ENCODE peak calls at places on chromosomes 7 and 10, in four cellular contexts. M is HCT116, G is K562, Y is H1. K is an unnamed sample.

GRCh38 chr7:4168556-4168955 is 513.5 kb upstream of the FOXK1 start:
- DNase-seq in M (no peak), G (no peak), Y (no peak), K (no peak)

GRCh38 chr10:121323448-121323847 is 274.8 kb downstream of the FGFR2 start:
- DNase-seq in G (no peak), M (no peak), Y (no peak), K (no peak)

GRCh38 chr7:130114776-130115175 is 44.4 kb downstream of the KLHDC10 start:
- DNase-seq in G (no peak), Y (no peak), M (peak), K (no peak)

GRCh38 chr7:2616973-2617709 is 14.6 kb upstream of the TTYH3 start:
- DNase-seq in M (no peak), G (no peak), Y (no peak), K (no peak)

GRCh38 chr10:33334170-33334838 is at the start of gene NRP1:
- DNase-seq in G (no peak), Y (no peak), M (no peak), K (no peak)

GRCh38 chr7:100509213-100509612 is 25.5 kb downstream of the NYAP1 start:
- DNase-seq in Y (no peak), G (peak), M (no peak), K (no peak)

GRCh38 chr7:157682946-157683239 is 346.1 kb downstream of the DNAJB6 start:
- DNase-seq in G (no peak), Y (no peak), M (no peak), K (no peak)

GRCh38 chr7:82467020-82467419 is 23.4 kb upstream of the CACNA2D1 start:
- DNase-seq in Y (no peak), G (no peak), M (no peak), K (no peak)

GRCh38 chr7:98674461-98674860 is 57.4 kb downstream of the NPTX2 start:
- DNase-seq in M (no peak), Y (no peak), G (no peak), K (no peak)

GRCh38 chr7:48637382-48637781 is 287.0 kb upstream of the CDC14C start:
- DNase-seq in Y (no peak), G (no peak), M (no peak), K (no peak)

GRCh38 chr7:158809596-158809995 is 19.7 kb downstream of the ESYT2 start:
- DNase-seq in Y (no peak), G (no peak), M (no peak), K (no peak)

GRCh38 chr7:129798616-129799349 is 154.0 kb downstream of the UBE2H start:
- DNase-seq in G (no peak), M (no peak), Y (no peak), K (no peak)

GRCh38 chr10:77114181-77114821 is 523.3 kb downstream of the KCNMA1 start:
- DNase-seq in M (no peak), Y (peak), G (no peak), K (peak)

GRCh38 chr10:61662794-61663259 is at the start of gene CABCOCO1:
- DNase-seq in M (peak), Y (peak), G (no peak), K (peak)

GRCh38 chr7:17971392-17971791 is 31.1 kb upstream of the SNX13 start:
- DNase-seq in M (no peak), G (no peak), Y (no peak), K (no peak)

GRCh38 chr10:48473704-48474103 is 131.2 kb downstream of the ARHGAP22 start:
- DNase-seq in G (no peak), M (no peak), Y (no peak), K (no peak)

GRCh38 chr10:77787440-77787839 is 139.1 kb downstream of the DLG5 start:
- DNase-seq in M (no peak), Y (no peak), G (no peak), K (no peak)

GRCh38 chr7:90838799-90839198 is 242.7 kb downstream of the CDK14 start:
- DNase-seq in G (no peak), M (no peak), Y (no peak), K (no peak)

GRCh38 chr10:132114953-132115520 is 49.3 kb downstream of the JAKMIP3 start:
- DNase-seq in M (no peak), Y (no peak), G (no peak), K (no peak)

GRCh38 chr10:46239999-46240683 is 46.7 kb upstream of the ANTXRL start:
- DNase-seq in G (no peak), Y (no peak), M (no peak), K (no peak)

GRCh38 chr10:19347592-19347991 is 299.0 kb downstream of the MALRD1 start:
- DNase-seq in M (no peak), G (no peak), Y (no peak), K (peak)

GRCh38 chr7:79386688-79387422 is 66.6 kb downstream of the MAGI2 start:
- DNase-seq in Y (no peak), M (no peak), G (no peak), K (no peak)

GRCh38 chr10:100917071-100917470 is 4.3 kb downstream of the SLF2 start:
- DNase-seq in G (no peak), M (no peak), Y (no peak), K (no peak)

GRCh38 chr7:93923291-93923690 is 1.8 kb downstream of the GNG11 start:
- DNase-seq in M (no peak), Y (no peak), G (no peak), K (no peak)

GRCh38 chr7:93921607-93922446 is at the start of gene GNG11:
- DNase-seq in G (no peak), Y (peak), M (no peak), K (peak)

GRCh38 chr7:93920496-93921189 is 892 bp upstream of the GNG11 start:
- DNase-seq in M (no peak), G (no peak), Y (no peak), K (no peak)

GRCh38 chr7:93923946-93924345 is 2.4 kb downstream of the GNG11 start:
- DNase-seq in G (no peak), Y (no peak), M (no peak), K (no peak)

GRCh38 chr7:93921190-93921585 is 347 bp upstream of the GNG11 start:
- DNase-seq in Y (no peak), M (no peak), G (no peak), K (no peak)
- H3K9ac ChIP-seq in Y (no peak), M (no peak), G (no peak), K (peak)

GRCh38 chr7:30805931-30806330 is 34.7 kb downstream of the MINDY4 start:
- DNase-seq in G (no peak), Y (no peak), M (no peak), K (no peak)

GRCh38 chr7:30805081-30805691 is 34.0 kb downstream of the MINDY4 start:
- DNase-seq in Y (no peak), M (no peak), G (no peak), K (no peak)

GRCh38 chr7:30800785-30801252 is 29.6 kb downstream of the MINDY4 start:
- DNase-seq in M (peak), G (peak), Y (peak), K (peak)

GRCh38 chr7:30802812-30803211 is 31.6 kb downstream of the MINDY4 start:
- DNase-seq in G (no peak), Y (no peak), M (no peak), K (no peak)

DNA sequence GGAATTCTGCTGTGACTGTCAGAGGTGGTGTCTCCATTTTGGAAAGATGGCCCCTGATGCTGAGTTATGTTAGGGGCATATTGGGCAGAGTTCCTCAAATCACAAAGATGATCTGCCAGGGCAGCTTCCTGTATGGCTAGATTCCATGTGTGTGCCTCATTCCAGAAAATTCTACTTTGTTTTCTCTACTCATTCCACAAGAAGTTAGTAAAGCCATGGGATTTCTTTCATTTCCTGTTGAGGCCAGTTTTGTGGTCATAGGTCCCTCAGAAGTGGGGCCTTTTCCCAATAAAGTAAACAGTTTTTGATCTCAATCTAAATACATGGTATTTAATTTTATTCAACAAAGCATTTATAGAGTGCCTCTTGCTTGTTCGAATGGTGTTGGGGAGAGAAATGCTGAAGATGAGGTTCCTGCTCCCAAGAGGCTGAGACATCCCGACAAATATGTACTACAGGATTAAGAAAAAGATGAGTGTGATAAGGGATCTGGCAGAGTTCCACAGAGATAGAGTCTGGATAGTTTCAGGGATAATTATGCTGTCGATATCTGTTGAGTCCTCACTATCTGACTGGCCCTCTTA is 33.0 kb downstream of the MINDY4 start:
- DNase-seq in G (no peak), Y (no peak), M (no peak), K (no peak)
- TF ChIP-seq ZNF274 in G (no peak), Y (no peak), M (no peak), K (no peak)

GRCh38 chr7:42180806-42181205 is 56.2 kb downstream of the GLI3 start:
- DNase-seq in G (no peak), M (no peak), Y (no peak), K (no peak)
- TF ChIP-seq YY1 in G (no peak), M (no peak), Y (no peak), K (no peak)

DNA sequence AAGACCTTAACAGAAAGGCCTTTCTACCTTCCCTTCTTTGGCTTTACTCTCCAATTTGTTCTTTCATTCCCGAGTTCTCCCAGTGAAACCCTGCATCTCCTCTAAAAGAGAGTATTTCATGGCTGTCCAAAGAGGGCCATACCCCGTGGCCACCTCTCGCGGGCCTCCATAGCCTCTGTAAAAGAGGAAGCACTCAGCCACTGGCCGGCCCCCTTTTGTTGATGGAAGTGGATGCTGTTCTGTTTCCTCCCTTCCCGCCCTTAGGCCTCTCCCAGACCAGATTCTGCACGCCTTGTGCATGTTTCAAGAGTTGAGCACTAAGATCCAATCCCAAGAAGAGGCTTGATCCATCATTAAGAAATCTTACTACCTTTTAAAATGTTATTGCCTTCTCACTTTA is 6.7 kb upstream of the FEZF1 start:
- DNase-seq in Y (no peak), M (no peak), G (no peak), K (no peak)
- H3K9ac ChIP-seq in Y (no peak), M (no peak), G (no peak), K (no peak)

GRCh38 chr10:80165173-80165572 is 32.6 kb downstream of the PLAC9 start:
- DNase-seq in Y (no peak), M (no peak), G (no peak), K (no peak)
- TF ChIP-seq ZNF274 in Y (no peak), M (no peak), G (no peak), K (no peak)

GRCh38 chr10:34802692-34803091 is 12.4 kb downstream of the PARD3 start:
- DNase-seq in Y (no peak), G (no peak), M (peak), K (no peak)

GRCh38 chr10:34800624-34801023 is 14.5 kb downstream of the PARD3 start:
- DNase-seq in G (no peak), M (no peak), Y (no peak), K (no peak)

GRCh38 chr10:34804306-34804705 is 10.8 kb downstream of the PARD3 start:
- DNase-seq in M (no peak), Y (no peak), G (no peak), K (no peak)

GRCh38 chr10:34798654-34799053 is 16.4 kb downstream of the PARD3 start:
- DNase-seq in G (no peak), M (no peak), Y (no peak), K (no peak)

DNA sequence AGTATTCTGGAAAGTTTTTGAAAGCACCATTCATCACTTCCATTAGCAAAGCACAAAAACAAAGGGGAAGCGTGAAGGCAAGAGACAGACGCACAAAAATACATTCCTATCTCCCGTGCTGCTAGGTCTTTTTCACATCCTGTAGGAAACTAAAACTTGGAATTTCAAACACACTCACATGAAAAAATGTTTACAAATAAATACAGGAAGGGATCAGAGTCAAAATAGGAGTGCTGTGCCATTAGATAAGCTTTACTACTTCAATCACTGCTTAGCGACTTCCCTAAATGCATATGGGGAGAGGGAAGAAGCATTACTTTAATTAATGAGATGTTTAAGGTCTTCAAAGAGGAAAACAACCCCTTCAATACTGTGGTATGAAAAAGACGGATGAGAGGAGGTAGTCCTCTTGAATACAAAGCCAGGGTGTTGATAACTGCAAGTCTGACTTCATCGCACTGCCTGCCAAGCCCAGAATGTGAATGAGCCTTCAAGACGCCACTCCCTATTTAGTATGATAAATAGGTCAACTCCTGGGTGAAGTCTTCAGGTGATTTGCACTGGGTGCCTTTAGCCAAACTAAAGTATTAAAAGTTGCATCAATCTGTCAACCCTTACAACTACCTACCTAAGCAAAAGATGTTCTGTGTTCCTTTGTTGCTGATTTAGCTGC is 13.9 kb downstream of the PARD3 start:
- DNase-seq in G (no peak), M (no peak), Y (no peak), K (no peak)
- TF ChIP-seq YY1 in G (no peak), M (no peak), Y (no peak), K (no peak)

GRCh38 chr7:135207739-135208416 is 3.4 kb downstream of the WDR91 start:
- DNase-seq in Y (no peak), M (no peak), G (no peak), K (no peak)

GRCh38 chr7:135204271-135204872 is 7.0 kb downstream of the WDR91 start:
- DNase-seq in G (no peak), Y (no peak), M (no peak), K (no peak)

GRCh38 chr7:135206887-135207738 is 4.2 kb downstream of the WDR91 start:
- DNase-seq in M (no peak), G (no peak), Y (no peak), K (no peak)

GRCh38 chr7:135204876-135205275 is 6.5 kb downstream of the WDR91 start:
- DNase-seq in M (no peak), Y (no peak), G (no peak), K (no peak)

GRCh38 chr7:135205850-135206249 is 5.5 kb downstream of the WDR91 start:
- DNase-seq in G (no peak), Y (no peak), M (no peak), K (no peak)
- H3K9ac ChIP-seq in G (no peak), Y (no peak), M (no peak), K (no peak)

GRCh38 chr7:112036071-112036470 is 170.1 kb downstream of the DOCK4 start:
- DNase-seq in G (no peak), M (no peak), Y (no peak), K (no peak)
- TF ChIP-seq ZNF274 in G (no peak), M (no peak), Y (no peak), K (no peak)

GRCh38 chr10:14173706-14174594 is 156.8 kb downstream of the FRMD4A start:
- DNase-seq in G (no peak), M (no peak), Y (no peak), K (no peak)

DNA sequence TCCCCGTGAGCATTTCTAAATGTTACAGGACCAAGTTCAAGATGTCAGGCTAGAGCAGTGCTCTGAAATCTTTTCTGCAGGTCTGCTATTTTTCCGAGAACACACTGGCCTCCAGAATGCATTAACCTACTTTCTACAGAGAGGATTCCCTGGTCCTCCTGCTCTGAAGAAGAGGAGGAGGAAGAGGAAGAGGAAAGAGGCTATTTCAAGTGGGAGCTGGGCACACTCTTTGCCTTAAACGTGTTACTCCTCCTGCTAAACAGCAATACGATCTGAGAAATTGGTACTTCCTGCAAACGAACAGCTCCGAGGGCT is 157.4 kb downstream of the FRMD4A start:
- DNase-seq in Y (no peak), M (no peak), G (no peak), K (no peak)
- TF ChIP-seq YY1 in Y (no peak), M (no peak), G (no peak), K (no peak)

K was measured in NT2/D1.